ENCODE peak calls at places on chromosomes 2 and 18, in four cellular contexts. N, L, W and C are unnamed samples.

GRCh38 chr2:156309922-156310321 is 22.6 kb downstream of the NR4A2 start:
- DNase-seq in N (no peak), L (peak), W (no peak), C (no peak)

GRCh38 chr2:165698621-165698946 is 95.5 kb downstream of the GALNT3 start:
- DNase-seq in N (peak), L (peak), W (peak), C (peak)

GRCh38 chr18:66995270-66995669 is 391.4 kb upstream of the CDH19 start:
- DNase-seq in N (no peak), L (no peak), W (no peak), C (no peak)

GRCh38 chr2:11097038-11097720 is 58.1 kb upstream of the SLC66A3 start:
- DNase-seq in N (no peak), L (no peak), W (no peak), C (no peak)

GRCh38 chr2:95057535-95058453 is 32.3 kb downstream of the MAL start:
- DNase-seq in N (no peak), L (peak), W (no peak), C (no peak)

GRCh38 chr2:234661146-234661545 is 164.3 kb upstream of the ARL4C start:
- DNase-seq in N (no peak), L (no peak), W (no peak), C (no peak)

GRCh38 chr2:161134547-161135518 is 25.4 kb upstream of the TANK start:
- DNase-seq in N (no peak), L (peak), W (no peak), C (no peak)

GRCh38 chr2:203567786-203568185 is 32.7 kb upstream of the RAPH1 start:
- DNase-seq in N (no peak), L (no peak), W (no peak), C (no peak)

GRCh38 chr2:241853651-241854341 is 4.9 kb downstream of the PDCD1 start:
- DNase-seq in N (no peak), L (no peak), W (no peak), C (no peak)

GRCh38 chr2:65477590-65477989 is 45.2 kb upstream of the SPRED2 start:
- DNase-seq in N (peak), L (no peak), W (no peak), C (no peak)

GRCh38 chr18:57925706-57926105 is 118.3 kb upstream of the NEDD4L start:
- DNase-seq in N (no peak), L (peak), W (no peak), C (no peak)
- TF ChIP-seq KDM1A in N (no peak), L (no peak), W (no peak), C (no peak)

GRCh38 chr2:218437969-218438368 is 19.0 kb downstream of the VIL1 start:
- DNase-seq in N (no peak), L (no peak), W (no peak), C (no peak)

GRCh38 chr2:218436992-218437391 is 18.1 kb downstream of the VIL1 start:
- DNase-seq in N (no peak), L (no peak), W (no peak), C (no peak)

GRCh38 chr2:218434456-218434855 is 15.5 kb downstream of the VIL1 start:
- DNase-seq in N (no peak), L (no peak), W (no peak), C (no peak)

GRCh38 chr2:218435003-218435982 is 16.4 kb downstream of the VIL1 start:
- DNase-seq in N (no peak), L (no peak), W (no peak), C (no peak)

DNA sequence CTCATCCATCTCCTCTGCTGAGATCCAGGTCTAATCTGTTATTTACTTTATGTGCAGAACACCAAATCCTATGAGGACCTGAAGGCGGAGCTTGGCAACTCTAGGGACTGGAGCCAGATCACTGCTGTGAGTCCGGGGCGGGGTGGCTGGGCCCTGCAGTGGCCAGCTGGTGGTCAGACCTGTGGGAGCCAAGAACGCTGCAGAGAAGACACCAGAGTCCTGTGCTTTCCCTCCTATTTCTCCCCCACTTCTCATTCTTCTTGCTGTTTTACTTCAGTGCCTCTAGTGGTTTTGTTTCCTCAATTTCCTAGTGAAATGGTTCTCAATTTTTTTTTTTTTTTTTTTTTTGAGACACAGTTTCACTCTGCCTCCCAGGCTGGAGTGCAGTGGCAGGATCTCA is 19.7 kb downstream of the VIL1 start:
- DNase-seq in N (no peak), L (no peak), W (no peak), C (no peak)
- H2AFZ ChIP-seq in N (no peak), L (no peak), W (no peak), C (no peak)

DNA sequence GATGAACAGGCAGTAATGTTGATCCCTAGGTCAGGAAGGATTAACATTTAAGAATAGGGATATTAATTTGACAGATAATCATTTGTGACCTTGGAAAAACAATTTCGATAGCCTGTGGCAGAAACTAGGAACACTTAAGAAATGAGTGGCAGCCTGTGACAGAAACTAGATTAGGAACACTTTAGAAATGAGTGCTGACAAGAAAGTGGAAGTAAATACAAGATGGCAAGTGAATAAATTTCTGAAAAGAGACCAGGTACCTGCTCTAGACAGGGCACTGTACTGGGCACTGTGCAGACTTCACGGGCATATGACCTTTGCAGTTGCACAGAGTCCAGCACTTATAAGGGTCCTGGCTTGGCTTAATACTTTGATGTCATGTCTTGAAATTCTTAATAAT is 5.5 kb upstream of the HNRNPA3 start:
- DNase-seq in N (no peak), L (no peak), W (peak), C (no peak)
- TF ChIP-seq KDM1A in N (no peak), L (no peak), W (no peak), C (no peak)

GRCh38 chr2:106580241-106580640 is 93.1 kb downstream of the CD8B2 start:
- DNase-seq in N (no peak), L (no peak), W (no peak), C (no peak)

GRCh38 chr2:106577252-106577651 is 90.1 kb downstream of the CD8B2 start:
- DNase-seq in N (no peak), L (no peak), W (no peak), C (no peak)

GRCh38 chr2:106572541-106573148 is 85.5 kb downstream of the CD8B2 start:
- DNase-seq in N (peak), L (peak), W (no peak), C (peak)

GRCh38 chr2:106579750-106580197 is 92.6 kb downstream of the CD8B2 start:
- DNase-seq in N (no peak), L (no peak), W (no peak), C (no peak)

GRCh38 chr2:106575955-106576354 is 88.8 kb downstream of the CD8B2 start:
- DNase-seq in N (no peak), L (no peak), W (no peak), C (no peak)
- H2AFZ ChIP-seq in N (no peak), L (no peak), W (no peak), C (peak)

GRCh38 chr18:64929026-64929425 is 780.1 kb upstream of the LINC00305 start:
- DNase-seq in N (no peak), L (no peak), W (no peak), C (no peak)
- TF ChIP-seq KDM1A in N (no peak), L (no peak), W (no peak), C (no peak)

GRCh38 chr2:224757934-224758548 is 41.9 kb upstream of the CCDC195 start:
- DNase-seq in N (no peak), L (no peak), W (no peak), C (no peak)

GRCh38 chr2:224749136-224749535 is 33.0 kb upstream of the CCDC195 start:
- DNase-seq in N (no peak), L (no peak), W (no peak), C (no peak)

GRCh38 chr2:224751996-224752698 is 36.0 kb upstream of the CCDC195 start:
- DNase-seq in N (no peak), L (no peak), W (no peak), C (no peak)

DNA sequence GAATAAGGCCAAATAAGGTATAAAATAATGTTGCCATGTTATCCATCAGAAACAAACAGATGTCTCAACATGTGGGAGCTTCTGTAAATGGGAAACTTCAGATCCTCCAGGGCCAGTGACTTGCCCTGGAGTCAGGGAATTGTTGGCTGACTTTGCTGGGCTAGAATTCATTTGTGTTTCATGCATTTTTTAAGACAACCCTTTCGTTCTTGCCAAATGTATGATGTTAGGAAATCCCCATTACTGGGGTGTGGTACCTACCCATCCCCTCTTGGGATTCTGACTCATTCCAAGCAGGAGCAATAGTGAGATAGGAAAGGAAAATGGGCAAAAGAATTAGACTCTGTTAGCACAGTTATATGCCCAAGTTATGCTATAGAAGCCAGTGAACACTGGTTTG is 38.0 kb upstream of the CCDC195 start:
- DNase-seq in N (no peak), L (no peak), W (no peak), C (no peak)
- H2AFZ ChIP-seq in N (no peak), L (no peak), W (no peak), C (no peak)

GRCh38 chr18:27109403-27109802 is 75.7 kb downstream of the CHST9 start:
- DNase-seq in N (no peak), L (no peak), W (no peak), C (no peak)

GRCh38 chr18:27108842-27109241 is 76.3 kb downstream of the CHST9 start:
- DNase-seq in N (no peak), L (no peak), W (no peak), C (no peak)

GRCh38 chr18:27114842-27115241 is 70.3 kb downstream of the CHST9 start:
- DNase-seq in N (no peak), L (no peak), W (no peak), C (no peak)

GRCh38 chr18:27113358-27113757 is 71.8 kb downstream of the CHST9 start:
- DNase-seq in N (no peak), L (no peak), W (no peak), C (no peak)

DNA sequence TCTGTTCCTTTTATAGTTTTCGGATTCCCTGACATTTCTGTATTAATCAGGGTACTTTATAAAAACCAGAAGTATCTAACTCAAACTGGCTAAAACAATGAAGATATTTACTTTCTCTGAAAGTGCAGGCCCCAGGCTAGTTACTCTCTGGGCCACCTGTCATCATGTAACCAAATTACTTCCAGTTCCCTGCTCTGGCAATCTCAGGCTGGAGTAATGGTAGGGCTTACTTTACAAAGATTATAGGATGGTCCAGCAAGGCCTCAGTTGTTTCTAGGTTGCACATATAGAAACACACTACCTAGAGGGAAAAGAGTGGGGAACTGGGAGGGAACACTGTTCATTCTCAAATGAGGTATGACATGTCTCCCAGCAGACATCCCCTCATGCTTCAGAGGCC is 74.8 kb downstream of the CHST9 start:
- DNase-seq in N (no peak), L (no peak), W (no peak), C (no peak)
- TF ChIP-seq KDM1A in N (no peak), L (no peak), W (no peak), C (no peak)

DNA sequence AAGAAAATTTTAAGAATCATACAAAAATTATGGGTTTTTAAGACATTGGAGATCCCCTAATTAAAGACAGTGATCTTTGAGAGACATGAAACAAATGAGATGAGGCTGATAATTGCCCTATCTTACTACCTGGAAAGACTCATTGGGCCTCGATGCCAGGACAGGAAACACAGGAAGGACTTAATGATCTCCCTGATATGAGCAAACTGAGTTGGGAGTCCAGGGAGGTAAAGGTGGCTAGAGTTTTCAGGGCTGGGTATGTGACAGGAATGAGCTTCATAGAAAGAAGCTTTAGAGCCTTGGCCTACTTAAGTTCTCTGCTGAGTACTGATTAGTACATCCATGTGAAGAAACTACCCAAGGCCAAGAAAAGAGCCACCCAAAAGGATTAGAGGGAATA is 40.6 kb upstream of the GULP1 start:
- DNase-seq in N (no peak), L (no peak), W (no peak), C (no peak)
- H2AFZ ChIP-seq in N (no peak), L (no peak), W (no peak), C (no peak)